ENCODE peak calls at places on chromosome 16, in six cellular contexts. One of them, this sample, is unnamed. For H3K27me3, the result is how much of the 10 kb centered on the place peaks cover.

GRCh38 chr16:67552476-67552875 is 9.8 kb upstream of the CTCF start:
- DNase-seq in CD8-positive, alpha-beta T cell: no peak
- DNase-seq in breast epithelium: no peak
- DNase-seq in fibroblast of lung: no peak
- DNase-seq in spleen: peak
- DNase-seq in suprapubic skin: no peak
- DNase-seq in this sample: no peak

GRCh38 chr16:23435500-23435899 is 17.5 kb downstream of the COG7 start:
- DNase-seq in CD8-positive, alpha-beta T cell: peak
- DNase-seq in breast epithelium: no peak
- DNase-seq in fibroblast of lung: peak
- DNase-seq in spleen: peak
- DNase-seq in suprapubic skin: no peak
- DNase-seq in this sample: no peak

GRCh38 chr16:83187404-83187803 is 560.6 kb downstream of the CDH13 start:
- DNase-seq in CD8-positive, alpha-beta T cell: no peak
- DNase-seq in breast epithelium: no peak
- DNase-seq in fibroblast of lung: peak
- DNase-seq in spleen: no peak
- DNase-seq in suprapubic skin: no peak
- DNase-seq in this sample: no peak

GRCh38 chr16:66003196-66003595 is 363.3 kb upstream of the CDH5 start:
- DNase-seq in CD8-positive, alpha-beta T cell: no peak
- DNase-seq in breast epithelium: no peak
- DNase-seq in fibroblast of lung: no peak
- DNase-seq in spleen: no peak
- DNase-seq in suprapubic skin: no peak
- DNase-seq in this sample: no peak

GRCh38 chr16:84532299-84532724 is 27.9 kb upstream of the MEAK7 start:
- DNase-seq in CD8-positive, alpha-beta T cell: no peak
- DNase-seq in breast epithelium: peak
- DNase-seq in fibroblast of lung: peak
- DNase-seq in spleen: peak
- DNase-seq in suprapubic skin: no peak
- DNase-seq in this sample: no peak

GRCh38 chr16:12089492-12090161 is 113.1 kb downstream of the SNX29 start:
- DNase-seq in CD8-positive, alpha-beta T cell: peak
- DNase-seq in breast epithelium: peak
- DNase-seq in fibroblast of lung: peak
- DNase-seq in spleen: peak
- DNase-seq in suprapubic skin: peak
- DNase-seq in this sample: peak

GRCh38 chr16:23137818-23138217 is 11.4 kb downstream of the USP31 start:
- DNase-seq in CD8-positive, alpha-beta T cell: no peak
- DNase-seq in breast epithelium: no peak
- DNase-seq in fibroblast of lung: no peak
- DNase-seq in spleen: no peak
- DNase-seq in suprapubic skin: no peak
- DNase-seq in this sample: no peak

GRCh38 chr16:86571197-86571915 is 4.7 kb downstream of the FOXC2 start:
- DNase-seq in CD8-positive, alpha-beta T cell: no peak
- DNase-seq in breast epithelium: no peak
- DNase-seq in fibroblast of lung: no peak
- DNase-seq in spleen: no peak
- DNase-seq in suprapubic skin: no peak
- DNase-seq in this sample: no peak

GRCh38 chr16:81321537-81321936 is 6.8 kb downstream of the GAN start:
- DNase-seq in CD8-positive, alpha-beta T cell: no peak
- DNase-seq in breast epithelium: no peak
- DNase-seq in fibroblast of lung: no peak
- DNase-seq in spleen: no peak
- DNase-seq in suprapubic skin: no peak
- DNase-seq in this sample: no peak

GRCh38 chr16:21256636-21257035 is 21.5 kb downstream of the CRYM start:
- DNase-seq in CD8-positive, alpha-beta T cell: no peak
- DNase-seq in breast epithelium: no peak
- DNase-seq in fibroblast of lung: no peak
- DNase-seq in spleen: no peak
- DNase-seq in suprapubic skin: no peak
- DNase-seq in this sample: no peak

GRCh38 chr16:51849715-51850114 is 697.2 kb downstream of the TOX3 start:
- DNase-seq in CD8-positive, alpha-beta T cell: no peak
- DNase-seq in breast epithelium: no peak
- DNase-seq in fibroblast of lung: no peak
- DNase-seq in spleen: no peak
- DNase-seq in suprapubic skin: no peak
- DNase-seq in this sample: no peak

GRCh38 chr16:66255647-66256046 is 110.8 kb upstream of the CDH5 start:
- DNase-seq in CD8-positive, alpha-beta T cell: no peak
- DNase-seq in breast epithelium: peak
- DNase-seq in fibroblast of lung: no peak
- DNase-seq in spleen: no peak
- DNase-seq in suprapubic skin: no peak
- DNase-seq in this sample: no peak

GRCh38 chr16:31108035-31108793 is at the start of gene BCKDK:
- DNase-seq in CD8-positive, alpha-beta T cell: peak
- DNase-seq in breast epithelium: no peak
- DNase-seq in fibroblast of lung: peak
- DNase-seq in spleen: peak
- DNase-seq in suprapubic skin: no peak
- DNase-seq in this sample: peak

GRCh38 chr16:2152695-2153506 is 2.7 kb upstream of the TRAF7 start:
- DNase-seq in CD8-positive, alpha-beta T cell: no peak
- DNase-seq in breast epithelium: no peak
- DNase-seq in fibroblast of lung: peak
- DNase-seq in spleen: peak
- DNase-seq in suprapubic skin: peak
- DNase-seq in this sample: no peak

GRCh38 chr16:66328282-66328681 is 38.2 kb upstream of the CDH5 start:
- DNase-seq in CD8-positive, alpha-beta T cell: no peak
- DNase-seq in breast epithelium: no peak
- DNase-seq in fibroblast of lung: no peak
- DNase-seq in spleen: no peak
- DNase-seq in suprapubic skin: no peak
- DNase-seq in this sample: peak

GRCh38 chr16:52556083-52556482 is 9.1 kb upstream of the TOX3 start:
- DNase-seq in CD8-positive, alpha-beta T cell: no peak
- DNase-seq in breast epithelium: no peak
- DNase-seq in fibroblast of lung: no peak
- DNase-seq in spleen: no peak
- DNase-seq in suprapubic skin: no peak
- DNase-seq in this sample: no peak

GRCh38 chr16:58519707-58520106 is 4.4 kb downstream of the SETD6 start:
- DNase-seq in CD8-positive, alpha-beta T cell: no peak
- DNase-seq in breast epithelium: no peak
- DNase-seq in fibroblast of lung: no peak
- DNase-seq in spleen: no peak
- DNase-seq in suprapubic skin: no peak
- DNase-seq in this sample: no peak

GRCh38 chr16:2288701-2289100 is 20.8 kb upstream of the RNPS1 start:
- DNase-seq in CD8-positive, alpha-beta T cell: no peak
- DNase-seq in breast epithelium: no peak
- DNase-seq in fibroblast of lung: no peak
- DNase-seq in spleen: no peak
- DNase-seq in suprapubic skin: no peak
- DNase-seq in this sample: no peak

GRCh38 chr16:78952630-78953029 is 647.9 kb downstream of the MAF start:
- DNase-seq in CD8-positive, alpha-beta T cell: no peak
- DNase-seq in breast epithelium: no peak
- DNase-seq in fibroblast of lung: no peak
- DNase-seq in spleen: no peak
- DNase-seq in suprapubic skin: no peak
- DNase-seq in this sample: no peak

GRCh38 chr16:23905027-23905426 is 69.2 kb downstream of the PRKCB start:
- DNase-seq in CD8-positive, alpha-beta T cell: no peak
- DNase-seq in breast epithelium: no peak
- DNase-seq in fibroblast of lung: peak
- DNase-seq in spleen: no peak
- DNase-seq in suprapubic skin: no peak
- DNase-seq in this sample: no peak

GRCh38 chr16:53112015-53112414 is 57.2 kb downstream of the CHD9 start:
- DNase-seq in CD8-positive, alpha-beta T cell: no peak
- DNase-seq in breast epithelium: no peak
- DNase-seq in fibroblast of lung: peak
- DNase-seq in spleen: no peak
- DNase-seq in suprapubic skin: no peak
- DNase-seq in this sample: no peak

GRCh38 chr16:66517586-66518263 is 32.2 kb downstream of the TK2 start:
- DNase-seq in CD8-positive, alpha-beta T cell: no peak
- DNase-seq in breast epithelium: no peak
- DNase-seq in fibroblast of lung: no peak
- DNase-seq in spleen: no peak
- DNase-seq in suprapubic skin: no peak
- DNase-seq in this sample: no peak

GRCh38 chr16:67388591-67388990 is 4.7 kb downstream of the TPPP3 start:
- DNase-seq in CD8-positive, alpha-beta T cell: no peak
- DNase-seq in breast epithelium: no peak
- DNase-seq in fibroblast of lung: no peak
- DNase-seq in spleen: peak
- DNase-seq in suprapubic skin: no peak
- DNase-seq in this sample: peak

DNA sequence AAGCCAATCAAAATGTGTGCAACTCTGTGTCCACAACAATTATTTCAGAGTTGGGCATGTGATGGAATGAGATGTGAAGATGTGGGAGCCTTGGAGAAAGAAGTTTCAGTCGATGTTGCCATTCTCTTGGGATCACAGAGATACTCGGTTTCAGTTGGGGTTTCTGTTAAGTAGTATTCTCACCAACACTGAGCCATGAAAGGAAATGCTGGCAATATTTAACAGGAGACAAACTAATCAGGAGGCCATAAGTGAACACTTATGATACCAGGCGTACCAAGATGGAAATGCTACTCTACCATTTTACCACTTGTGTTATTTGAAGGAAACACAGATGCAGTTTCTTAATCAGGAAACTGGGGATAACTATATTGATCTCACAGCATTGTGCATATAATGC is 53.3 kb upstream of the NUDT7 start:
- DNase-seq in CD8-positive, alpha-beta T cell: no peak
- DNase-seq in breast epithelium: no peak
- DNase-seq in fibroblast of lung: no peak
- DNase-seq in spleen: no peak
- DNase-seq in suprapubic skin: no peak
- DNase-seq in this sample: no peak
- H3K4me3 ChIP-seq in CD8-positive, alpha-beta T cell: no peak
- H3K4me3 ChIP-seq in breast epithelium: no peak
- H3K4me3 ChIP-seq in fibroblast of lung: no peak
- H3K4me3 ChIP-seq in spleen: no peak
- H3K4me3 ChIP-seq in suprapubic skin: no peak
- H3K4me3 ChIP-seq in this sample: no peak

DNA sequence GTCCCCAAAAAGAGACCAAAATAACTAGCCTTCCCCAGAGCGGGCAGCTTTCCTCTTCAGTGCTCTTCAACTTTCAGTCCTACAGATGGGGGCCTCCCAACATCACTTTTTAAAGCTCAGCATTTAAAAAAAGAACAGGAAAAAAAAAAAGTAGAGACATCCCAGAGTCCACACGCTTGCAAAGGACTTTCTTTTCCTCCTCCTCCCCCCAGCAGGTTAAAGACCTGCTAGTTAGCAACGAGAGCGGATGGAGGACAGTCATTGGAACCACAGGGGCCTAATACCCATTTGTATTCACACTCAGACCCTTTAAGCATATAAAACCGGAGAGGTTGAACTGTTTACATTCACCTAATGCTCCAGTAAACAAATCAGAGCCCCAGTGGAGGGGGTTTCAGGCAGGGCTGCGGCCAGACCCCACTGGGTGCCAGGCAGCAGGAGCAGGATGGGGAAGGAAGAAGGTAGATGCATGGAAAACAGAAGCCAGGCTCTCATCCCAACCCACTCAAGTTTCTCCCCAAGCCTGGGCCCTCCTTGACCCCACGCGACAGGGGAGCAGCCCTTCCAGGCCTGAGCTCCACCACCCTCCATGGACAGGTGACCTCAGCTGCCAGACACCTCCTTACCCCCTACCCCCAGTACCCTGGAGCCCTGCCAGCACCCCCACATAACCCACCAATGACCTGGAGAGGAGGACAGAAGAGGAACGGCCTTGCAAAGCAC is 15.2 kb downstream of the ZFHX3 start:
- DNase-seq in CD8-positive, alpha-beta T cell: no peak
- DNase-seq in breast epithelium: no peak
- DNase-seq in fibroblast of lung: no peak
- DNase-seq in spleen: no peak
- DNase-seq in suprapubic skin: no peak
- DNase-seq in this sample: no peak
- H3K27me3 ChIP-seq in CD8-positive, alpha-beta T cell: under half
- H3K27me3 ChIP-seq in breast epithelium: under half
- H3K27me3 ChIP-seq in fibroblast of lung: under half
- H3K27me3 ChIP-seq in spleen: under half
- H3K27me3 ChIP-seq in suprapubic skin: under half
- H3K27me3 ChIP-seq in this sample: under half

GRCh38 chr16:3459401-3460090 is 16.1 kb downstream of the NAA60 start:
- DNase-seq in CD8-positive, alpha-beta T cell: no peak
- DNase-seq in breast epithelium: no peak
- DNase-seq in fibroblast of lung: peak
- DNase-seq in spleen: no peak
- DNase-seq in suprapubic skin: no peak
- DNase-seq in this sample: no peak
- H3K4me3 ChIP-seq in CD8-positive, alpha-beta T cell: peak
- H3K4me3 ChIP-seq in breast epithelium: peak
- H3K4me3 ChIP-seq in fibroblast of lung: peak
- H3K4me3 ChIP-seq in spleen: peak
- H3K4me3 ChIP-seq in suprapubic skin: peak
- H3K4me3 ChIP-seq in this sample: peak

GRCh38 chr16:88476203-88476602 is 23.1 kb downstream of the ZFPM1 start:
- DNase-seq in CD8-positive, alpha-beta T cell: no peak
- DNase-seq in breast epithelium: no peak
- DNase-seq in fibroblast of lung: no peak
- DNase-seq in spleen: no peak
- DNase-seq in suprapubic skin: no peak
- DNase-seq in this sample: no peak
- H3K27me3 ChIP-seq in CD8-positive, alpha-beta T cell: under half
- H3K27me3 ChIP-seq in breast epithelium: under half
- H3K27me3 ChIP-seq in fibroblast of lung: under half
- H3K27me3 ChIP-seq in spleen: under half
- H3K27me3 ChIP-seq in suprapubic skin: under half
- H3K27me3 ChIP-seq in this sample: under half

This sample was measured in dorsolateral prefrontal cortex.